ENCODE peak calls at places on chromosomes 3 and 15, in five cellular contexts. A, H, B, E and S are unnamed samples.

GRCh38 chr15:72117448-72117697 is 577 bp downstream of the MYO9A start:
- DNase-seq in A (no peak), H (peak), B (no peak), E (peak), S (no peak)

GRCh38 chr3:82329300-82329699 is 567.9 kb upstream of the GBE1 start:
- DNase-seq in A (no peak), H (no peak), B (no peak), E (no peak), S (no peak)

GRCh38 chr3:129549006-129549800 is 6.2 kb downstream of the H1-8 start:
- DNase-seq in A (no peak), H (peak), B (no peak), E (no peak), S (no peak)

GRCh38 chr3:136078421-136079364 is 113.2 kb downstream of the PPP2R3A start:
- DNase-seq in A (no peak), H (no peak), B (no peak), E (no peak), S (peak)

GRCh38 chr3:122415104-122415744 is 638 bp downstream of the WDR5B start:
- DNase-seq in A (no peak), H (peak), B (no peak), E (no peak), S (no peak)

GRCh38 chr15:38061856-38062649 is 127.6 kb downstream of the TMCO5A start:
- DNase-seq in A (no peak), H (no peak), B (no peak), E (no peak), S (no peak)

GRCh38 chr15:42045211-42045615 is 24.4 kb upstream of the PLA2G4E start:
- DNase-seq in A (no peak), H (no peak), B (no peak), E (no peak), S (no peak)

GRCh38 chr3:70608434-70608833 is 296.0 kb upstream of the MDFIC2 start:
- DNase-seq in A (no peak), H (no peak), B (no peak), E (no peak), S (no peak)

GRCh38 chr15:55031732-55032131 is 165.0 kb downstream of the RSL24D1 start:
- DNase-seq in A (no peak), H (no peak), B (no peak), E (no peak), S (no peak)

GRCh38 chr15:76060098-76060989 is 559 bp downstream of the TMEM266 start:
- DNase-seq in A (no peak), H (no peak), B (no peak), E (no peak), S (no peak)

GRCh38 chr15:48168626-48169025 is 9.5 kb downstream of the MYEF2 start:
- DNase-seq in A (no peak), H (no peak), B (no peak), E (no peak), S (no peak)

GRCh38 chr3:159866201-159866746 is 122.4 kb upstream of the IL12A start:
- DNase-seq in A (no peak), H (no peak), B (peak), E (no peak), S (no peak)

GRCh38 chr15:89971592-89971997 is 29.5 kb upstream of the ZNF710 start:
- DNase-seq in A (peak), H (peak), B (no peak), E (peak), S (peak)

GRCh38 chr15:65396283-65396964 is 18.6 kb upstream of the IGDCC3 start:
- DNase-seq in A (no peak), H (no peak), B (no peak), E (no peak), S (no peak)

GRCh38 chr3:177601120-177601519 is 403.8 kb upstream of the TBL1XR1 start:
- DNase-seq in A (no peak), H (no peak), B (no peak), E (no peak), S (no peak)

GRCh38 chr3:100189444-100189964 is 71.3 kb upstream of the TBC1D23 start:
- DNase-seq in A (no peak), H (no peak), B (no peak), E (no peak), S (no peak)